ENCODE peak calls at places on chromosomes 16 and 17, in nine cellular contexts. One of them, this sample, is unnamed. For H3K36me3, the result is how much of the 10 kb centered on the place peaks cover.

GRCh38 chr17:17564896-17565295 is 26.6 kb downstream of the PEMT start:
- DNase-seq in spleen: no peak
- DNase-seq in HepG2: no peak
- DNase-seq in K562: no peak
- DNase-seq in body of pancreas: no peak
- DNase-seq in IMR-90: no peak
- DNase-seq in tibial nerve: no peak
- DNase-seq in sigmoid colon: no peak
- DNase-seq in adrenal gland: no peak
- DNase-seq in this sample: no peak

GRCh38 chr17:48192321-48192731 is 84.8 kb downstream of the SNX11 start:
- DNase-seq in sigmoid colon: no peak
- DNase-seq in K562: no peak
- DNase-seq in HepG2: no peak
- DNase-seq in spleen: no peak
- DNase-seq in adrenal gland: no peak
- DNase-seq in tibial nerve: no peak
- DNase-seq in IMR-90: no peak
- DNase-seq in body of pancreas: no peak
- DNase-seq in this sample: no peak

GRCh38 chr17:79797492-79798295 is 817 bp upstream of the CBX8 start:
- DNase-seq in adrenal gland: no peak
- DNase-seq in spleen: peak
- DNase-seq in K562: peak
- DNase-seq in IMR-90: no peak
- DNase-seq in body of pancreas: peak
- DNase-seq in HepG2: no peak
- DNase-seq in tibial nerve: no peak
- DNase-seq in sigmoid colon: no peak
- DNase-seq in this sample: no peak

GRCh38 chr17:74801896-74802295 is 25.8 kb upstream of the NAT9 start:
- DNase-seq in spleen: no peak
- DNase-seq in IMR-90: no peak
- DNase-seq in K562: no peak
- DNase-seq in body of pancreas: no peak
- DNase-seq in adrenal gland: no peak
- DNase-seq in sigmoid colon: no peak
- DNase-seq in HepG2: no peak
- DNase-seq in tibial nerve: no peak
- DNase-seq in this sample: no peak

GRCh38 chr16:25633549-25633948 is 58.2 kb upstream of the HS3ST4 start:
- DNase-seq in adrenal gland: no peak
- DNase-seq in IMR-90: no peak
- DNase-seq in body of pancreas: no peak
- DNase-seq in tibial nerve: no peak
- DNase-seq in K562: peak
- DNase-seq in spleen: no peak
- DNase-seq in sigmoid colon: no peak
- DNase-seq in HepG2: peak
- DNase-seq in this sample: no peak

GRCh38 chr16:88349153-88349902 is 33.4 kb upstream of the ZNF469 start:
- DNase-seq in tibial nerve: no peak
- DNase-seq in body of pancreas: no peak
- DNase-seq in K562: no peak
- DNase-seq in HepG2: no peak
- DNase-seq in adrenal gland: no peak
- DNase-seq in IMR-90: no peak
- DNase-seq in spleen: peak
- DNase-seq in sigmoid colon: peak
- DNase-seq in this sample: no peak

GRCh38 chr16:56203052-56203451 is 11.8 kb downstream of the GNAO1 start:
- DNase-seq in tibial nerve: no peak
- DNase-seq in spleen: no peak
- DNase-seq in adrenal gland: no peak
- DNase-seq in IMR-90: peak
- DNase-seq in K562: peak
- DNase-seq in sigmoid colon: no peak
- DNase-seq in body of pancreas: no peak
- DNase-seq in HepG2: peak
- DNase-seq in this sample: peak

GRCh38 chr17:66317629-66318028 is 15.2 kb downstream of the PRKCA start:
- DNase-seq in tibial nerve: no peak
- DNase-seq in spleen: no peak
- DNase-seq in adrenal gland: no peak
- DNase-seq in IMR-90: peak
- DNase-seq in K562: no peak
- DNase-seq in sigmoid colon: no peak
- DNase-seq in body of pancreas: no peak
- DNase-seq in HepG2: no peak
- DNase-seq in this sample: no peak

GRCh38 chr16:12319464-12320030 is 343.0 kb downstream of the SNX29 start:
- DNase-seq in body of pancreas: peak
- DNase-seq in IMR-90: no peak
- DNase-seq in tibial nerve: no peak
- DNase-seq in adrenal gland: no peak
- DNase-seq in K562: no peak
- DNase-seq in sigmoid colon: no peak
- DNase-seq in spleen: no peak
- DNase-seq in HepG2: no peak
- DNase-seq in this sample: no peak

GRCh38 chr16:85205747-85206471 is 93.6 kb upstream of the CIBAR2 start:
- DNase-seq in body of pancreas: peak
- DNase-seq in HepG2: peak
- DNase-seq in tibial nerve: peak
- DNase-seq in spleen: no peak
- DNase-seq in adrenal gland: peak
- DNase-seq in K562: no peak
- DNase-seq in IMR-90: peak
- DNase-seq in sigmoid colon: no peak
- DNase-seq in this sample: peak

GRCh38 chr17:82227629-82228277 is 1.1 kb upstream of the SLC16A3 start:
- DNase-seq in tibial nerve: no peak
- DNase-seq in body of pancreas: no peak
- DNase-seq in K562: no peak
- DNase-seq in spleen: peak
- DNase-seq in adrenal gland: no peak
- DNase-seq in HepG2: no peak
- DNase-seq in IMR-90: no peak
- DNase-seq in sigmoid colon: peak
- DNase-seq in this sample: no peak

GRCh38 chr16:813916-814412 is 13.4 kb upstream of the GNG13 start:
- DNase-seq in body of pancreas: no peak
- DNase-seq in IMR-90: no peak
- DNase-seq in sigmoid colon: no peak
- DNase-seq in K562: no peak
- DNase-seq in HepG2: no peak
- DNase-seq in spleen: no peak
- DNase-seq in adrenal gland: no peak
- DNase-seq in tibial nerve: no peak
- DNase-seq in this sample: no peak

GRCh38 chr16:72859581-72859980 is 188.3 kb downstream of the ZFHX3 start:
- DNase-seq in adrenal gland: no peak
- DNase-seq in IMR-90: no peak
- DNase-seq in spleen: no peak
- DNase-seq in sigmoid colon: no peak
- DNase-seq in K562: no peak
- DNase-seq in body of pancreas: no peak
- DNase-seq in HepG2: no peak
- DNase-seq in tibial nerve: no peak
- DNase-seq in this sample: no peak

GRCh38 chr16:81190667-81191066 is 47.8 kb upstream of the BCO1 start:
- DNase-seq in sigmoid colon: no peak
- DNase-seq in K562: no peak
- DNase-seq in tibial nerve: no peak
- DNase-seq in spleen: no peak
- DNase-seq in HepG2: peak
- DNase-seq in adrenal gland: no peak
- DNase-seq in IMR-90: peak
- DNase-seq in body of pancreas: no peak
- DNase-seq in this sample: no peak

GRCh38 chr16:9364721-9365693 is 273.6 kb downstream of the HAPSTR1 start:
- DNase-seq in spleen: no peak
- DNase-seq in K562: no peak
- DNase-seq in tibial nerve: peak
- DNase-seq in HepG2: peak
- DNase-seq in adrenal gland: peak
- DNase-seq in sigmoid colon: peak
- DNase-seq in body of pancreas: peak
- DNase-seq in IMR-90: no peak
- DNase-seq in this sample: peak

GRCh38 chr17:81027591-81028505 is 7.1 kb upstream of the BAIAP2 start:
- DNase-seq in adrenal gland: no peak
- DNase-seq in IMR-90: no peak
- DNase-seq in body of pancreas: peak
- DNase-seq in spleen: peak
- DNase-seq in K562: no peak
- DNase-seq in tibial nerve: no peak
- DNase-seq in HepG2: no peak
- DNase-seq in sigmoid colon: peak
- DNase-seq in this sample: no peak

GRCh38 chr17:45396496-45397205 is 36.0 kb downstream of the ARHGAP27 start:
- DNase-seq in spleen: no peak
- DNase-seq in K562: no peak
- DNase-seq in sigmoid colon: no peak
- DNase-seq in tibial nerve: no peak
- DNase-seq in IMR-90: no peak
- DNase-seq in body of pancreas: no peak
- DNase-seq in HepG2: no peak
- DNase-seq in adrenal gland: no peak
- DNase-seq in this sample: no peak
- H3K36me3 ChIP-seq in spleen: under half
- H3K36me3 ChIP-seq in K562: under half
- H3K36me3 ChIP-seq in sigmoid colon: under half
- H3K36me3 ChIP-seq in tibial nerve: under half
- H3K36me3 ChIP-seq in IMR-90: under half
- H3K36me3 ChIP-seq in body of pancreas: under half
- H3K36me3 ChIP-seq in HepG2: under half
- H3K36me3 ChIP-seq in adrenal gland: under half
- H3K36me3 ChIP-seq in this sample: half or more

GRCh38 chr16:66832190-66832589 is 1.4 kb upstream of the NAE1 start:
- DNase-seq in body of pancreas: no peak
- DNase-seq in tibial nerve: no peak
- DNase-seq in spleen: no peak
- DNase-seq in adrenal gland: no peak
- DNase-seq in IMR-90: no peak
- DNase-seq in K562: peak
- DNase-seq in sigmoid colon: no peak
- DNase-seq in HepG2: no peak
- DNase-seq in this sample: no peak

GRCh38 chr16:66834746-66835145 is 4.0 kb upstream of the NAE1 start:
- DNase-seq in IMR-90: no peak
- DNase-seq in body of pancreas: no peak
- DNase-seq in adrenal gland: no peak
- DNase-seq in spleen: no peak
- DNase-seq in sigmoid colon: no peak
- DNase-seq in tibial nerve: no peak
- DNase-seq in K562: peak
- DNase-seq in HepG2: no peak
- DNase-seq in this sample: no peak

GRCh38 chr16:66830422-66831404 is at the start of gene NAE1:
- DNase-seq in sigmoid colon: peak
- DNase-seq in spleen: peak
- DNase-seq in HepG2: peak
- DNase-seq in K562: peak
- DNase-seq in IMR-90: peak
- DNase-seq in tibial nerve: peak
- DNase-seq in adrenal gland: peak
- DNase-seq in body of pancreas: peak
- DNase-seq in this sample: peak

DNA sequence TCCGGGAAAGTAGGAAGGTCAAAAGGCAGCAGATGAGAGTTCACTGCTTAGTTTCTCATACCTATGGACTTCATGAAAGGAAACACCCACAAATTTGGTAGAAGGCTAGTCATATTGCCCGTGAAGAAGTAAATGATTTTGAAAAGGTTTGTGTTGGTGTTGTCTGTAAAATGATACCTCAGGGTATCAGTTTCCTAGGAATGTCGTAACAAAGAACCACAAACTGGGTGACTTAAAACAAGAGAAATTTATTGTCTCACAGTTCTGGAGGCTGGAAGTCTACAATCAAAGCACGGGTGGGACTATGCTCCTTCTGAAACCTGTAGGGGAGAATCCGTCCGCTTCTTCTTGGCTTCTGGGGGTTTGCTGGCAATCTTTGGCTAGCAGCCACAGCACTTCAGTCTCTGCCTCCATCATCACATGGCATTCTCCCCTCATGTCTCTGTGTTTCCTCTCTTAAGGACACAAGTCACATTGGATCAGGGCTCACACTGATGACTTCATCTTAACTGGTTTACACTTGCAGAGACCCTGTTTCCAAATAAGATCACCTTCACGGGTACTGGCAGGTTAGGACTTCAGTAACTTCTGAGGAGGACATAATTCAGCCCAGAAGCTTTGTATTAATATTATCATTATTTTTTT is 2.0 kb upstream of the NAE1 start:
- DNase-seq in IMR-90: peak
- DNase-seq in body of pancreas: no peak
- DNase-seq in adrenal gland: peak
- DNase-seq in spleen: no peak
- DNase-seq in K562: peak
- DNase-seq in sigmoid colon: no peak
- DNase-seq in tibial nerve: no peak
- DNase-seq in HepG2: no peak
- DNase-seq in this sample: no peak
- H3K27ac ChIP-seq in IMR-90: no peak
- H3K27ac ChIP-seq in body of pancreas: no peak
- H3K27ac ChIP-seq in adrenal gland: no peak
- H3K27ac ChIP-seq in spleen: no peak
- H3K27ac ChIP-seq in K562: no peak
- H3K27ac ChIP-seq in sigmoid colon: no peak
- H3K27ac ChIP-seq in tibial nerve: no peak
- H3K27ac ChIP-seq in HepG2: no peak
- H3K27ac ChIP-seq in this sample: no peak

GRCh38 chr16:49821156-49821555 is 34.8 kb downstream of the ZNF423 start:
- DNase-seq in HepG2: no peak
- DNase-seq in sigmoid colon: no peak
- DNase-seq in spleen: no peak
- DNase-seq in tibial nerve: no peak
- DNase-seq in adrenal gland: no peak
- DNase-seq in IMR-90: no peak
- DNase-seq in K562: no peak
- DNase-seq in body of pancreas: no peak
- DNase-seq in this sample: no peak
- TF ChIP-seq POLR2A in HepG2: no peak
- TF ChIP-seq POLR2A in sigmoid colon: no peak
- TF ChIP-seq POLR2A in spleen: no peak
- TF ChIP-seq POLR2A in tibial nerve: no peak
- TF ChIP-seq POLR2A in adrenal gland: no peak
- TF ChIP-seq POLR2A in IMR-90: no peak
- TF ChIP-seq POLR2A in K562: no peak
- TF ChIP-seq POLR2A in body of pancreas: no peak
- TF ChIP-seq POLR2A in this sample: no peak

DNA sequence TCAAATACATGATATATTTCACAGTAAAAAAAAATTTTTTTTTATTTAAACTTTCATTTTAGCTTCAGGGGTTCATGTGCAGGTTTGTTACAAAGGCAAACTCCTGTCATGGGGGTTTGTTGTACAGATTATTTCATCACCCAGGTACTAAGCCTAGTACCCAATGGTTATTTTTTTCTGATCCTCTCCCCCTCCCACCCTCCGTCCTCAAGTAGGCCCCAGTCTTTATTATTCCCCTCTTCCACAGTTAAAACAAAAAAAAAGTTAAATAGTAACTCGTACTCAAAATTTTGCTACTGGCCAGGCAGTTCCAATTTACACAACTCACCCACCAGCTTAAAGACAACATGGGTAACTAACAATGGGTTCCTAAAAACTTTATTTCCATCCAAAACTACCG is 63.9 kb downstream of the WDR59 start:
- DNase-seq in IMR-90: no peak
- DNase-seq in HepG2: no peak
- DNase-seq in sigmoid colon: no peak
- DNase-seq in body of pancreas: no peak
- DNase-seq in spleen: no peak
- DNase-seq in K562: no peak
- DNase-seq in tibial nerve: no peak
- DNase-seq in adrenal gland: no peak
- DNase-seq in this sample: no peak
- H3K36me3 ChIP-seq in IMR-90: under half
- H3K36me3 ChIP-seq in HepG2: half or more
- H3K36me3 ChIP-seq in sigmoid colon: under half
- H3K36me3 ChIP-seq in body of pancreas: under half
- H3K36me3 ChIP-seq in spleen: under half
- H3K36me3 ChIP-seq in K562: half or more
- H3K36me3 ChIP-seq in tibial nerve: under half
- H3K36me3 ChIP-seq in adrenal gland: under half
- H3K36me3 ChIP-seq in this sample: half or more

This sample was measured in Peyer's patch.